ENCODE peak calls at places on chromosomes 3 and 15, in six cellular contexts. R, O, P, U, E and C are unnamed samples.

GRCh38 chr3:133701435-133702358 is 40.0 kb upstream of the TOPBP1 start:
- DNase-seq in O (no peak), P (no peak), R (no peak), E (no peak), U (no peak), C (no peak)

GRCh38 chr3:189419683-189420082 is 211.5 kb upstream of the TP63 start:
- DNase-seq in R (no peak), P (no peak), E (no peak), U (no peak), O (no peak), C (no peak)

GRCh38 chr3:167253037-167253436 is 127.1 kb downstream of the ZBBX start:
- DNase-seq in E (no peak), R (no peak), P (no peak), O (no peak), U (no peak), C (no peak)

GRCh38 chr3:142315083-142315482 is 89.7 kb upstream of the GK5 start:
- DNase-seq in O (peak), E (peak), U (no peak), P (no peak), R (peak), C (no peak)

GRCh38 chr3:71708478-71709098 is 16.6 kb downstream of the EIF4E3 start:
- DNase-seq in P (no peak), O (no peak), E (no peak), R (no peak), U (no peak), C (no peak)

GRCh38 chr3:142586803-142587406 is 8.4 kb upstream of the ATR start:
- DNase-seq in P (no peak), R (peak), E (peak), O (peak), U (no peak), C (peak)

GRCh38 chr15:84598250-84598649 is 2.6 kb upstream of the ZSCAN2 start:
- DNase-seq in E (no peak), U (no peak), O (no peak), R (peak), P (no peak), C (no peak)

GRCh38 chr3:188573286-188573928 is 419.4 kb downstream of the LPP start:
- DNase-seq in U (no peak), O (no peak), R (no peak), P (no peak), E (no peak), C (no peak)